ENCODE peak calls at places on chromosome 2, in six cellular contexts. One of them, this sample, is unnamed.

GRCh38 chr2:232697807-232698110 is 628 bp downstream of the GIGYF2 start:
- DNase-seq in PC-9: no peak
- DNase-seq in fibroblast of the aortic adventitia: no peak
- DNase-seq in HFF-Myc: no peak
- DNase-seq in A549: no peak
- DNase-seq in fibroblast of mammary gland: no peak
- DNase-seq in this sample: no peak

GRCh38 chr2:239944706-239945551 is 80.2 kb downstream of the NDUFA10 start:
- DNase-seq in PC-9: no peak
- DNase-seq in fibroblast of the aortic adventitia: no peak
- DNase-seq in HFF-Myc: no peak
- DNase-seq in A549: no peak
- DNase-seq in fibroblast of mammary gland: no peak
- DNase-seq in this sample: no peak

GRCh38 chr2:148829618-148830017 is 45.4 kb upstream of the KIF5C start:
- DNase-seq in PC-9: no peak
- DNase-seq in fibroblast of the aortic adventitia: no peak
- DNase-seq in HFF-Myc: no peak
- DNase-seq in A549: no peak
- DNase-seq in fibroblast of mammary gland: no peak
- DNase-seq in this sample: no peak

GRCh38 chr2:15271941-15272340 is 289.2 kb downstream of the NBAS start:
- DNase-seq in PC-9: no peak
- DNase-seq in fibroblast of the aortic adventitia: no peak
- DNase-seq in HFF-Myc: no peak
- DNase-seq in A549: no peak
- DNase-seq in fibroblast of mammary gland: no peak
- DNase-seq in this sample: no peak

GRCh38 chr2:161419338-161419965 is 3.4 kb downstream of the TBR1 start:
- DNase-seq in PC-9: no peak
- DNase-seq in fibroblast of the aortic adventitia: no peak
- DNase-seq in HFF-Myc: no peak
- DNase-seq in A549: no peak
- DNase-seq in fibroblast of mammary gland: no peak
- DNase-seq in this sample: no peak

GRCh38 chr2:195404650-195405049 is 252.4 kb upstream of the SLC39A10 start:
- DNase-seq in PC-9: no peak
- DNase-seq in fibroblast of the aortic adventitia: peak; percentile 24
- DNase-seq in HFF-Myc: no peak
- DNase-seq in A549: no peak
- DNase-seq in fibroblast of mammary gland: no peak
- DNase-seq in this sample: no peak

GRCh38 chr2:114754907-114755563 is 312.6 kb downstream of the DPP10 start:
- DNase-seq in PC-9: peak; percentile 46
- DNase-seq in fibroblast of the aortic adventitia: no peak
- DNase-seq in HFF-Myc: no peak
- DNase-seq in A549: no peak
- DNase-seq in fibroblast of mammary gland: no peak
- DNase-seq in this sample: no peak

GRCh38 chr2:234682492-234683228 is 185.8 kb upstream of the ARL4C start:
- DNase-seq in PC-9: no peak
- DNase-seq in fibroblast of the aortic adventitia: peak; percentile 31
- DNase-seq in HFF-Myc: no peak
- DNase-seq in A549: no peak
- DNase-seq in fibroblast of mammary gland: peak; percentile 32
- DNase-seq in this sample: no peak

GRCh38 chr2:128172191-128172590 is 81.2 kb downstream of the UGGT1 start:
- DNase-seq in PC-9: no peak
- DNase-seq in fibroblast of the aortic adventitia: no peak
- DNase-seq in HFF-Myc: no peak
- DNase-seq in A549: no peak
- DNase-seq in fibroblast of mammary gland: peak; percentile 13
- DNase-seq in this sample: no peak

GRCh38 chr2:128365217-128365905 is 46.7 kb upstream of the HS6ST1 start:
- DNase-seq in PC-9: no peak
- DNase-seq in fibroblast of the aortic adventitia: peak; percentile 28
- DNase-seq in HFF-Myc: no peak
- DNase-seq in A549: no peak
- DNase-seq in fibroblast of mammary gland: peak; percentile 41
- DNase-seq in this sample: no peak

GRCh38 chr2:167504695-167505094 is 616.4 kb downstream of the XIRP2 start:
- DNase-seq in PC-9: no peak
- DNase-seq in fibroblast of the aortic adventitia: no peak
- DNase-seq in HFF-Myc: no peak
- DNase-seq in A549: no peak
- DNase-seq in fibroblast of mammary gland: no peak
- DNase-seq in this sample: no peak

GRCh38 chr2:101252408-101253012 is at the start of gene CNOT11:
- DNase-seq in PC-9: peak; percentile 91
- DNase-seq in fibroblast of the aortic adventitia: peak; percentile 98
- DNase-seq in HFF-Myc: peak; percentile 96
- DNase-seq in A549: peak; percentile 77
- DNase-seq in fibroblast of mammary gland: peak; percentile 97
- DNase-seq in this sample: peak; percentile 91

GRCh38 chr2:101388232-101388631 is 929 bp upstream of the CREG2 start:
- DNase-seq in PC-9: peak; percentile 84
- DNase-seq in fibroblast of the aortic adventitia: peak; percentile 51
- DNase-seq in HFF-Myc: no peak
- DNase-seq in A549: no peak
- DNase-seq in fibroblast of mammary gland: peak; percentile 90
- DNase-seq in this sample: no peak

GRCh38 chr2:183250061-183250460 is 125.8 kb downstream of the NUP35 start:
- DNase-seq in PC-9: no peak
- DNase-seq in fibroblast of the aortic adventitia: no peak
- DNase-seq in HFF-Myc: no peak
- DNase-seq in A549: no peak
- DNase-seq in fibroblast of mammary gland: no peak
- DNase-seq in this sample: no peak

GRCh38 chr2:224850081-224850480 is 133.9 kb upstream of the CCDC195 start:
- DNase-seq in PC-9: no peak
- DNase-seq in fibroblast of the aortic adventitia: no peak
- DNase-seq in HFF-Myc: no peak
- DNase-seq in A549: no peak
- DNase-seq in fibroblast of mammary gland: peak; percentile 57
- DNase-seq in this sample: no peak

GRCh38 chr2:121046335-121046734 is 238.7 kb downstream of the TFCP2L1 start:
- DNase-seq in PC-9: no peak
- DNase-seq in fibroblast of the aortic adventitia: no peak
- DNase-seq in HFF-Myc: no peak
- DNase-seq in A549: no peak
- DNase-seq in fibroblast of mammary gland: no peak
- DNase-seq in this sample: no peak

GRCh38 chr2:9256570-9257043 is 50.0 kb downstream of the ASAP2 start:
- DNase-seq in PC-9: no peak
- DNase-seq in fibroblast of the aortic adventitia: peak; percentile 62
- DNase-seq in HFF-Myc: no peak
- DNase-seq in A549: no peak
- DNase-seq in fibroblast of mammary gland: peak; percentile 63
- DNase-seq in this sample: no peak
- H3K4me3 ChIP-seq in PC-9: no peak overlapping the region
- H3K4me3 ChIP-seq in fibroblast of the aortic adventitia: no peak overlapping the region
- H3K4me3 ChIP-seq in HFF-Myc: no peak overlapping the region
- H3K4me3 ChIP-seq in A549: no peak overlapping the region
- H3K4me3 ChIP-seq in fibroblast of mammary gland: no peak overlapping the region
- H3K4me3 ChIP-seq in this sample: no peak overlapping the region

DNA sequence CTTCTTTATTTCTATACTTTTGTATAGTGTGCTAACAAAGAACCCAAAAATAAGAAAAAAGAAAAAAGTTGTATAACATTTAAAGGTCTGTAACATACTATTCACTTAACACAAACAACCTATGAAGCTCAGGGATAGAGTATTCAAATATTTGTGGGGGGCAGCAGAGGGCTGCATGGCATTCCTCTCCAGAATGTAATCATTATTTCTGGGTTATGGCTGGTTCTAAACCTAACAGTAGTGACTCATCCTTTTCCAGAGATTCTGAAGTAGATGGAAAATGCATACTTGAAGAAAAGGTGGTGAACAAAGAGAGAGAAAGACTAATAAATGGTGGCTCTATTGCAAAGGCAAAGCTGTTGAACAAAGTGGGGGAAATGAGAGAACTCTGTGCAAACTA is 249.4 kb downstream of the NRXN1 start:
- DNase-seq in PC-9: no peak
- DNase-seq in fibroblast of the aortic adventitia: no peak
- DNase-seq in HFF-Myc: no peak
- DNase-seq in A549: no peak
- DNase-seq in fibroblast of mammary gland: no peak
- DNase-seq in this sample: no peak
- TF ChIP-seq CTCF in PC-9: no peak
- TF ChIP-seq CTCF in fibroblast of the aortic adventitia: no peak
- TF ChIP-seq CTCF in HFF-Myc: no peak
- TF ChIP-seq CTCF in A549: no peak
- TF ChIP-seq CTCF in fibroblast of mammary gland: no peak
- TF ChIP-seq CTCF in this sample: no peak

GRCh38 chr2:65380243-65380642 is 52.2 kb downstream of the SPRED2 start:
- DNase-seq in PC-9: no peak
- DNase-seq in fibroblast of the aortic adventitia: no peak
- DNase-seq in HFF-Myc: no peak
- DNase-seq in A549: no peak
- DNase-seq in fibroblast of mammary gland: no peak
- DNase-seq in this sample: no peak

GRCh38 chr2:65381607-65382032 is 50.8 kb downstream of the SPRED2 start:
- DNase-seq in PC-9: no peak
- DNase-seq in fibroblast of the aortic adventitia: no peak
- DNase-seq in HFF-Myc: no peak
- DNase-seq in A549: no peak
- DNase-seq in fibroblast of mammary gland: no peak
- DNase-seq in this sample: no peak

GRCh38 chr2:65382776-65383357 is 49.5 kb downstream of the SPRED2 start:
- DNase-seq in PC-9: peak; percentile 97
- DNase-seq in fibroblast of the aortic adventitia: peak; percentile 89
- DNase-seq in HFF-Myc: no peak
- DNase-seq in A549: peak; percentile 44
- DNase-seq in fibroblast of mammary gland: peak; percentile 94
- DNase-seq in this sample: peak; percentile 53

GRCh38 chr2:65383571-65384488 is 48.6 kb downstream of the SPRED2 start:
- DNase-seq in PC-9: no peak
- DNase-seq in fibroblast of the aortic adventitia: peak; percentile 79
- DNase-seq in HFF-Myc: no peak
- DNase-seq in A549: no peak
- DNase-seq in fibroblast of mammary gland: no peak
- DNase-seq in this sample: no peak

DNA sequence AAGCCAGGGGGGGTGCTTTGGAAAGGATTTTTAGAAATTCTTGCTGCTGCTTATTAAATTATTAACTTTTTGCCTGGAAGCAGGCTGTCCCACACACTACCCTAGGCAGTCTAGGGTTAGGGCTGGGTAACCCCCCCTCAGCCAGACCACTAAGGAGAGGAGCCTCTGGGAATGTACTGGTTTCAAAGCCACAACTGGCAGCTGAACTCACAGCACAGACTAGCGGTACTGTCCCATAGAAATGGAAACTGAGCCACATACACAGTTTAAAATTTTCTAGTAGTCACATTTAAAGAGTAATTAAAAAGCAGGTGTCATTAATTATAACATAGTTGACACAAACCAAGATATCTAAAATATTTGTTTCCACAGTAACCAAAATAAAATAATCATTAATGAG is 50.1 kb downstream of the SPRED2 start:
- DNase-seq in PC-9: no peak
- DNase-seq in fibroblast of the aortic adventitia: no peak
- DNase-seq in HFF-Myc: no peak
- DNase-seq in A549: no peak
- DNase-seq in fibroblast of mammary gland: no peak
- DNase-seq in this sample: no peak
- H3K4me3 ChIP-seq in PC-9: peak overlapping the region; percentile 7
- H3K4me3 ChIP-seq in fibroblast of the aortic adventitia: no peak overlapping the region
- H3K4me3 ChIP-seq in HFF-Myc: no peak overlapping the region
- H3K4me3 ChIP-seq in A549: no peak overlapping the region
- H3K4me3 ChIP-seq in fibroblast of mammary gland: no peak overlapping the region
- H3K4me3 ChIP-seq in this sample: no peak overlapping the region

DNA sequence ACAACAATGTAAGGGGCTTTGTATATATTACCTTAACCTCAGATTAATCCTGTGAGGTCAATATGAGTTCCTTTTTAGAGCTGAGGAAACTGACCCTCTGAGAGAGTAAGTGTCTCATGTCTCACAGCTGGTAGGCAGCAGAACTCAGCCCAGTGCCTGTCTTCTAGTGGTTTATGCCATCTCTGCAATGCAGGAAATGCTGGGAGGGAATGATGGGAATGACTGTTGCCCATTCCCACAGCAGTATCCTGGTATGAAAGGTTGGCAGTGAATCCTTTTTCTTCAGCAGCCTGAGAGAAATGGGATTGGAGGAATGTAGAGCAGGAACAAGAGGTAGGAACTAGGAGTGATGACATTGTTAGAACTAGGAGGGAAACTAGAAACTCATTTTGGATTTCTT is 6.0 kb downstream of the MRPL30 start:
- DNase-seq in PC-9: no peak
- DNase-seq in fibroblast of the aortic adventitia: no peak
- DNase-seq in HFF-Myc: no peak
- DNase-seq in A549: no peak
- DNase-seq in fibroblast of mammary gland: no peak
- DNase-seq in this sample: no peak
- TF ChIP-seq CTCF in PC-9: no peak
- TF ChIP-seq CTCF in fibroblast of the aortic adventitia: no peak
- TF ChIP-seq CTCF in HFF-Myc: no peak
- TF ChIP-seq CTCF in A549: no peak
- TF ChIP-seq CTCF in fibroblast of mammary gland: no peak
- TF ChIP-seq CTCF in this sample: no peak

GRCh38 chr2:74553892-74554820 is at the start of the genes DOK1 and LOXL3:
- DNase-seq in PC-9: peak; percentile 57
- DNase-seq in fibroblast of the aortic adventitia: peak; percentile 88
- DNase-seq in HFF-Myc: no peak
- DNase-seq in A549: peak; percentile 80
- DNase-seq in fibroblast of mammary gland: peak; percentile 84
- DNase-seq in this sample: peak; percentile 50

GRCh38 chr2:74556831-74557370 is 2.4 kb downstream of the DOK1 start:
- DNase-seq in PC-9: no peak
- DNase-seq in fibroblast of the aortic adventitia: no peak
- DNase-seq in HFF-Myc: no peak
- DNase-seq in A549: no peak
- DNase-seq in fibroblast of mammary gland: no peak
- DNase-seq in this sample: no peak

GRCh38 chr2:74556159-74556558 is 1.6 kb downstream of the DOK1 start:
- DNase-seq in PC-9: no peak
- DNase-seq in fibroblast of the aortic adventitia: no peak
- DNase-seq in HFF-Myc: no peak
- DNase-seq in A549: no peak
- DNase-seq in fibroblast of mammary gland: no peak
- DNase-seq in this sample: no peak

GRCh38 chr2:74554821-74555531 is 456 bp downstream of the DOK1 start:
- DNase-seq in PC-9: no peak
- DNase-seq in fibroblast of the aortic adventitia: no peak
- DNase-seq in HFF-Myc: no peak
- DNase-seq in A549: no peak
- DNase-seq in fibroblast of mammary gland: peak; percentile 19
- DNase-seq in this sample: no peak

DNA sequence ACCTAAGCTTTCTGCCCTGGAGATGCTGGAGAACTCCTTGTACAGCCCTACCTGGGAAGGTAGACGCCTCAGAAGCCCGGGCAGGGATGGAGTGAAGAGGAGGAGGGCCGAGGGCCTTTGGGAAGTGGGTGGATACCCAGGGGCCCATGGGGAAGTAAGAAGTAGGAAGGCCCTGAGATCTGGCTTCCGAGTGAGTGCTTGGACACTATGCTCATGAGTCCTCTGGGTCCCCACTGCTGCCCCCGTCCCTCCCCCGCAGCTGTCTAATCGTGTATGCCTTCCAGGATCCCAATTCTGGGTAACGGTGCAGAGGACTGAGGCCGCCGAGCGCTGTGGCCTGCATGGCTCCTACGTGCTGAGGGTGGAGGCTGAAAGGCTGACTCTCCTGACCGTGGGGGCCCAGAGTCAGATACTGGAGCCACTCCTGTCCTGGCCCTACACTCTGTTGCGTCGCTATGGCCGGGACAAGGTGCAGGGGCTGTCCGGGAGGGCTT is 1.1 kb downstream of the DOK1 start:
- DNase-seq in PC-9: no peak
- DNase-seq in fibroblast of the aortic adventitia: no peak
- DNase-seq in HFF-Myc: no peak
- DNase-seq in A549: no peak
- DNase-seq in fibroblast of mammary gland: no peak
- DNase-seq in this sample: no peak
- H3K4me3 ChIP-seq in PC-9: peak overlapping the region; percentile 78
- H3K4me3 ChIP-seq in fibroblast of the aortic adventitia: peak overlapping the region; percentile 91
- H3K4me3 ChIP-seq in HFF-Myc: peak overlapping the region; percentile 73
- H3K4me3 ChIP-seq in A549: no peak overlapping the region
- H3K4me3 ChIP-seq in fibroblast of mammary gland: peak overlapping the region; percentile 98
- H3K4me3 ChIP-seq in this sample: peak overlapping the region; percentile 54